ENCODE peak calls at places on chromosomes 13 and 19, in four cellular contexts. One of them, this sample, is unnamed.

GRCh38 chr19:35353635-35354034 is 4.6 kb upstream of the FFAR3 start:
- DNase-seq in kidney epithelial cell: no peak
- DNase-seq in hippocampal formation: no peak
- DNase-seq in stimulated activated CD8-positive, alpha-beta memory T cell treated with anti-CD3 and anti-CD28 coated beads, Interleukin-2, amount 100 ng/mL, for 1 hour: no peak
- DNase-seq in this sample: no peak

GRCh38 chr19:54465367-54466109 is 2.0 kb upstream of the LENG9 start:
- DNase-seq in stimulated activated CD8-positive, alpha-beta memory T cell treated with anti-CD3 and anti-CD28 coated beads, Interleukin-2, amount 100 ng/mL, for 1 hour: no peak
- DNase-seq in kidney epithelial cell: no peak
- DNase-seq in hippocampal formation: no peak
- DNase-seq in this sample: no peak

GRCh38 chr19:23996549-23996948 is 81.9 kb downstream of the ZNF726 start:
- DNase-seq in stimulated activated CD8-positive, alpha-beta memory T cell treated with anti-CD3 and anti-CD28 coated beads, Interleukin-2, amount 100 ng/mL, for 1 hour: no peak
- DNase-seq in hippocampal formation: no peak
- DNase-seq in kidney epithelial cell: no peak
- DNase-seq in this sample: no peak

GRCh38 chr19:48928164-48929005 is 5.1 kb upstream of the DHDH start:
- DNase-seq in kidney epithelial cell: no peak
- DNase-seq in hippocampal formation: no peak
- DNase-seq in stimulated activated CD8-positive, alpha-beta memory T cell treated with anti-CD3 and anti-CD28 coated beads, Interleukin-2, amount 100 ng/mL, for 1 hour: no peak
- DNase-seq in this sample: no peak

GRCh38 chr19:45250216-45250831 is 747 bp upstream of the MARK4 start:
- DNase-seq in stimulated activated CD8-positive, alpha-beta memory T cell treated with anti-CD3 and anti-CD28 coated beads, Interleukin-2, amount 100 ng/mL, for 1 hour: no peak
- DNase-seq in hippocampal formation: no peak
- DNase-seq in kidney epithelial cell: no peak
- DNase-seq in this sample: no peak

GRCh38 chr19:10214784-10215183 is 16.3 kb downstream of the S1PR2 start:
- DNase-seq in hippocampal formation: no peak
- DNase-seq in kidney epithelial cell: no peak
- DNase-seq in stimulated activated CD8-positive, alpha-beta memory T cell treated with anti-CD3 and anti-CD28 coated beads, Interleukin-2, amount 100 ng/mL, for 1 hour: no peak
- DNase-seq in this sample: no peak

GRCh38 chr13:43272866-43273265 is 249.5 kb downstream of the DNAJC15 start:
- DNase-seq in stimulated activated CD8-positive, alpha-beta memory T cell treated with anti-CD3 and anti-CD28 coated beads, Interleukin-2, amount 100 ng/mL, for 1 hour: no peak
- DNase-seq in hippocampal formation: no peak
- DNase-seq in kidney epithelial cell: no peak
- DNase-seq in this sample: no peak

GRCh38 chr19:50384685-50385535 is 763 bp downstream of the POLD1 start:
- DNase-seq in stimulated activated CD8-positive, alpha-beta memory T cell treated with anti-CD3 and anti-CD28 coated beads, Interleukin-2, amount 100 ng/mL, for 1 hour: no peak
- DNase-seq in hippocampal formation: no peak
- DNase-seq in kidney epithelial cell: no peak
- DNase-seq in this sample: no peak

GRCh38 chr19:55454787-55455243 is 6.6 kb downstream of the ISOC2 start:
- DNase-seq in hippocampal formation: peak
- DNase-seq in kidney epithelial cell: no peak
- DNase-seq in stimulated activated CD8-positive, alpha-beta memory T cell treated with anti-CD3 and anti-CD28 coated beads, Interleukin-2, amount 100 ng/mL, for 1 hour: no peak
- DNase-seq in this sample: no peak

GRCh38 chr13:98842858-98843481 is 90.5 kb upstream of the SLC15A1 start:
- DNase-seq in stimulated activated CD8-positive, alpha-beta memory T cell treated with anti-CD3 and anti-CD28 coated beads, Interleukin-2, amount 100 ng/mL, for 1 hour: peak
- DNase-seq in hippocampal formation: peak
- DNase-seq in kidney epithelial cell: peak
- DNase-seq in this sample: peak

GRCh38 chr13:111114362-111115050 is 604 bp upstream of the ARHGEF7 start:
- DNase-seq in stimulated activated CD8-positive, alpha-beta memory T cell treated with anti-CD3 and anti-CD28 coated beads, Interleukin-2, amount 100 ng/mL, for 1 hour: no peak
- DNase-seq in kidney epithelial cell: no peak
- DNase-seq in hippocampal formation: no peak
- DNase-seq in this sample: no peak

GRCh38 chr13:110560606-110561334 is 752 bp downstream of the RAB20 start:
- DNase-seq in hippocampal formation: no peak
- DNase-seq in kidney epithelial cell: no peak
- DNase-seq in stimulated activated CD8-positive, alpha-beta memory T cell treated with anti-CD3 and anti-CD28 coated beads, Interleukin-2, amount 100 ng/mL, for 1 hour: no peak
- DNase-seq in this sample: no peak

GRCh38 chr13:45456196-45456972 is 8.4 kb upstream of the COG3 start:
- DNase-seq in hippocampal formation: no peak
- DNase-seq in kidney epithelial cell: no peak
- DNase-seq in stimulated activated CD8-positive, alpha-beta memory T cell treated with anti-CD3 and anti-CD28 coated beads, Interleukin-2, amount 100 ng/mL, for 1 hour: no peak
- DNase-seq in this sample: no peak

GRCh38 chr13:30666113-30666512 is 48.4 kb downstream of the USPL1 start:
- DNase-seq in kidney epithelial cell: no peak
- DNase-seq in hippocampal formation: no peak
- DNase-seq in stimulated activated CD8-positive, alpha-beta memory T cell treated with anti-CD3 and anti-CD28 coated beads, Interleukin-2, amount 100 ng/mL, for 1 hour: no peak
- DNase-seq in this sample: no peak

This sample was measured in NCI-H1048.